ENCODE peak calls at places on chromosomes 5 and 9, in seven cellular contexts. R is heart left ventricle, H is HepG2, V is thyroid gland, T is adrenal gland, I is IMR-90, Y is stomach. E is an unnamed sample.
A peak's percentile ranks its signal among the peaks of the same experiment; 100 is the strongest.

GRCh38 chr5:56481998-56482698 is 249.0 kb upstream of the ANKRD55 start:
- DNase-seq in R (no peak), H (no peak), V (no peak), T (no peak), I (no peak), Y (no peak), E (no peak)

GRCh38 chr9:137168575-137168906 is 1.3 kb downstream of the LRRC26 start:
- DNase-seq in R (no peak), H (no peak), V (no peak), T (no peak), I (no peak), Y (no peak), E (no peak)

GRCh38 chr5:60802216-60802615 is 41.9 kb downstream of the ELOVL7 start:
- DNase-seq in R (no peak), H (no peak), V (no peak), T (no peak), I (no peak), Y (no peak), E (no peak)

GRCh38 chr5:107129051-107129450 is 541.7 kb downstream of the EFNA5 start:
- DNase-seq in R (no peak), H (no peak), V (no peak), T (no peak), I (peak; percentile 43), Y (no peak), E (no peak)

GRCh38 chr5:68343421-68343826 is 127.9 kb downstream of the PIK3R1 start:
- DNase-seq in R (peak; percentile 87), H (no peak), V (peak; percentile 60), T (peak; percentile 79), I (peak; percentile 81), Y (peak; percentile 46), E (peak; percentile 36)

GRCh38 chr5:116951217-116951616 is 376.6 kb upstream of the SEMA6A start:
- DNase-seq in R (no peak), H (no peak), V (no peak), T (no peak), I (no peak), Y (no peak), E (no peak)

GRCh38 chr5:3167473-3167872 is 416.0 kb upstream of the IRX2 start:
- DNase-seq in R (no peak), H (no peak), V (no peak), T (no peak), I (no peak), Y (no peak), E (no peak)

GRCh38 chr5:8458038-8458383 is 589.1 kb downstream of the MTRR start:
- DNase-seq in R (peak; percentile 24), H (no peak), V (peak; percentile 9), T (no peak), I (peak; percentile 23), Y (no peak), E (no peak)

GRCh38 chr9:135332516-135332915 is 147.1 kb upstream of the PPP1R26 start:
- DNase-seq in R (no peak), H (no peak), V (no peak), T (no peak), I (no peak), Y (no peak), E (no peak)

GRCh38 chr9:4235951-4236804 is 63.7 kb downstream of the GLIS3 start:
- DNase-seq in R (no peak), H (peak; percentile 27), V (no peak), T (no peak), I (peak; percentile 62), Y (no peak), E (peak; percentile 10)

GRCh38 chr9:88775559-88775958 is 215.7 kb upstream of the S1PR3 start:
- DNase-seq in R (no peak), H (no peak), V (no peak), T (no peak), I (peak; percentile 43), Y (no peak), E (no peak)

GRCh38 chr5:158840193-158840592 is 259.5 kb downstream of the EBF1 start:
- DNase-seq in R (no peak), H (no peak), V (no peak), T (no peak), I (no peak), Y (no peak), E (no peak)

GRCh38 chr5:78545406-78545805 is 103.2 kb downstream of the LHFPL2 start:
- DNase-seq in R (no peak), H (no peak), V (peak; percentile 70), T (no peak), I (no peak), Y (no peak), E (no peak)

GRCh38 chr5:78548216-78548615 is 100.4 kb downstream of the LHFPL2 start:
- DNase-seq in R (no peak), H (no peak), V (no peak), T (no peak), I (no peak), Y (no peak), E (no peak)

GRCh38 chr5:78546597-78546996 is 102.0 kb downstream of the LHFPL2 start:
- DNase-seq in R (no peak), H (peak; percentile 49), V (no peak), T (no peak), I (peak; percentile 75), Y (no peak), E (no peak)

GRCh38 chr5:78547731-78548189 is 100.8 kb downstream of the LHFPL2 start:
- DNase-seq in R (peak; percentile 94), H (no peak), V (peak; percentile 45), T (no peak), I (peak; percentile 84), Y (no peak), E (no peak)

GRCh38 chr5:78547171-78547570 is 101.4 kb downstream of the LHFPL2 start:
- DNase-seq in R (no peak), H (no peak), V (no peak), T (no peak), I (peak; percentile 88), Y (no peak), E (no peak)
- H3K27ac ChIP-seq in R (peak overlapping the region; percentile 89), H (no peak overlapping the region), V (peak overlapping the region; percentile 51), T (peak overlapping the region; percentile 87), I (peak overlapping the region; percentile 71), Y (peak overlapping the region; percentile 75), E (peak overlapping the region; percentile 57)

GRCh38 chr5:176542596-176543427 is 5.6 kb upstream of the RNF44 start:
- DNase-seq in R (no peak), H (no peak), V (peak; percentile 25), T (peak; percentile 40), I (peak; percentile 23), Y (no peak), E (no peak)
- TF ChIP-seq POLR2A in R (no peak), H (no peak), V (no peak), T (no peak), I (no peak), Y (no peak), E (no peak)

GRCh38 chr9:113597390-113598241 is 134.1 kb downstream of the RGS3 start:
- DNase-seq in R (no peak), H (no peak), V (no peak), T (no peak), I (no peak), Y (no peak), E (no peak)

GRCh38 chr9:113598451-113598850 is 134.9 kb downstream of the RGS3 start:
- DNase-seq in R (no peak), H (no peak), V (no peak), T (no peak), I (no peak), Y (no peak), E (no peak)

GRCh38 chr9:113600477-113600851 is 136.9 kb downstream of the RGS3 start:
- DNase-seq in R (peak; percentile 47), H (no peak), V (no peak), T (no peak), I (no peak), Y (no peak), E (no peak)

GRCh38 chr9:113599647-113600476 is 136.3 kb downstream of the RGS3 start:
- DNase-seq in R (peak; percentile 70), H (no peak), V (no peak), T (no peak), I (peak; percentile 93), Y (no peak), E (no peak)

DNA sequence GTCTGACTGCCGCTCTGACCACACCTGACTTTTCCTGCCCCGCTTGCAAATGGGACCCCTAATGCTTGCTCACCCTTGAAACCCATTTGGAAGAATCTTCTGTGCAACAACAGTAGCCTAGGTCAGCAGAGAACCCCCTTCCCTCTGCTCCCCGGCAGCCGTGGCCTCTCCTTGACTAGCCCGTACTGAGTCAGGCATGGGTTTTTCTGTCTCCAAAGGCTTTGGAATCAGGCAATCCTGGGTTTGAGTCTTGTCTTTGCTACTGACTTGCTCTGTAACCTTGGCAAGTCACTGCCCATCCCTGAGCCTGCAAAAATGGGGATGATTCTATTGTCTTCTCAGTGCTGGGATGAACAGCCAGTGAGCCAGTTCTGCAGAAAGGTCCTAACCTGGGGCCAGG is 135.4 kb downstream of the RGS3 start:
- DNase-seq in R (no peak), H (no peak), V (no peak), T (no peak), I (no peak), Y (no peak), E (no peak)
- H3K4me1 ChIP-seq in R (peaks cover 76% of the 10 kb centered on the region), H (peaks cover 62% of the 10 kb centered on the region), V (peaks cover 39% of the 10 kb centered on the region), T (peaks cover 13% of the 10 kb centered on the region), I (peaks cover 55% of the 10 kb centered on the region), Y (peaks cover 85% of the 10 kb centered on the region), E (peaks cover 5% of the 10 kb centered on the region)

GRCh38 chr9:72524820-72525539 is 3.6 kb downstream of the TMC1 start:
- DNase-seq in R (peak; percentile 54), H (no peak), V (peak; percentile 38), T (peak; percentile 37), I (peak; percentile 100), Y (peak; percentile 70), E (peak; percentile 68)
- H3K27ac ChIP-seq in R (peak overlapping the region; percentile 51), H (no peak overlapping the region), V (no peak overlapping the region), T (peak overlapping the region; percentile 73), I (peak overlapping the region; percentile 90), Y (peak overlapping the region; percentile 72), E (peak overlapping the region; percentile 45)

E was measured in prostate gland.